ENCODE peak calls at places on chromosomes 4 and X, in five cellular contexts. S is EH; T is stimulated activated CD8-positive, alpha-beta memory T cell treated with anti-CD3 and anti-CD28 coated beads, Interleukin-15, amount 100 ng/mL, for 4 hours; C is activated naive CD4-positive, alpha-beta T cell; O is Ammon's horn. X is an unnamed sample.
A peak's percentile ranks its signal among the peaks of the same experiment; 100 is the strongest.

GRCh38 chrX:68808686-68809357 is 20.0 kb upstream of the EFNB1 start:
- DNase-seq in C (no peak), S (peak; percentile 8), T (no peak), O (no peak), X (no peak)

GRCh38 chr4:101685126-101685525 is 105.4 kb upstream of the BANK1 start:
- DNase-seq in T (no peak), C (no peak), S (no peak), O (no peak), X (no peak)

GRCh38 chrX:134294548-134294947 is 57.6 kb downstream of the CCDC160 start:
- DNase-seq in C (no peak), O (peak; percentile 5), T (no peak), S (peak; percentile 0), X (peak; percentile 11)

GRCh38 chrX:13794417-13794816 is 22.5 kb downstream of the GPM6B start:
- DNase-seq in S (no peak), C (no peak), O (no peak), T (no peak), X (no peak)

GRCh38 chrX:44915361-44915868 is 42.4 kb downstream of the KDM6A start:
- DNase-seq in O (no peak), C (no peak), S (no peak), T (no peak), X (no peak)

GRCh38 chr4:146271466-146271865 is 57.1 kb downstream of the REELD1 start:
- DNase-seq in O (no peak), T (no peak), C (no peak), S (no peak), X (no peak)

GRCh38 chrX:136999021-136999420 is 34.8 kb downstream of the GPR101 start:
- DNase-seq in O (no peak), C (no peak), T (no peak), S (peak; percentile 0), X (no peak)

GRCh38 chr4:77586953-77587383 is 18.7 kb upstream of the CXCL13 start:
- DNase-seq in T (no peak), C (no peak), S (no peak), O (peak; percentile 4), X (no peak)

GRCh38 chrX:138986235-138986634 is 274.7 kb upstream of the FGF13 start:
- DNase-seq in C (no peak), O (no peak), S (no peak), T (no peak), X (peak; percentile 14)

GRCh38 chr4:86493460-86493859 is 100.7 kb upstream of the PTPN13 start:
- DNase-seq in T (no peak), O (peak; percentile 33), C (no peak), S (peak; percentile 60), X (no peak)

GRCh38 chrX:140821280-140821679 is 111.7 kb downstream of the LINC00632 start:
- DNase-seq in C (no peak), T (no peak), S (no peak), O (no peak), X (no peak)

GRCh38 chr4:27251788-27252187 is 391.1 kb downstream of the STIM2 start:
- DNase-seq in T (no peak), S (no peak), O (no peak), C (no peak), X (no peak)

GRCh38 chr4:31059753-31060522 is 339.8 kb downstream of the PCDH7 start:
- DNase-seq in O (no peak), C (no peak), T (no peak), S (no peak), X (no peak)

GRCh38 chr4:122602277-122603142 is 18.4 kb downstream of the IL21 start:
- DNase-seq in C (no peak), T (no peak), O (peak; percentile 56), S (peak; percentile 66), X (no peak)

GRCh38 chrX:49243166-49243565 is 7.9 kb downstream of the CCDC22 start:
- DNase-seq in T (no peak), S (no peak), O (no peak), C (no peak), X (no peak)

GRCh38 chr4:74366367-74366891 is 1.5 kb downstream of the EREG start:
- DNase-seq in O (no peak), T (no peak), C (no peak), S (no peak), X (no peak)

GRCh38 chr4:132332932-132333722 is 816.0 kb upstream of the PCDH10 start:
- DNase-seq in T (no peak), S (peak; percentile 3), O (no peak), C (no peak), X (no peak)

GRCh38 chr4:85370400-85371032 is 104.4 kb upstream of the ARHGAP24 start:
- DNase-seq in C (no peak), T (no peak), S (peak; percentile 53), O (peak; percentile 64), X (peak; percentile 10)

GRCh38 chrX:2566044-2566443 is 65.3 kb upstream of the DHRSX start:
- DNase-seq in T (no peak), C (no peak), S (no peak), O (no peak), X (no peak)

GRCh38 chrX:576904-577303 is 53.7 kb upstream of the SHOX start:
- DNase-seq in T (no peak), O (no peak), C (no peak), S (no peak), X (no peak)

GRCh38 chr4:15232725-15233597 is 194.9 kb upstream of the C1QTNF7 start:
- DNase-seq in T (no peak), C (no peak), S (peak; percentile 82), O (peak; percentile 49), X (peak; percentile 42)

GRCh38 chrX:31071262-31071661 is 579 bp downstream of the FTHL17 start:
- DNase-seq in S (no peak), T (no peak), O (no peak), C (no peak), X (no peak)